ENCODE peak calls at places on chromosomes 5 and 9, in seven cellular contexts. W, S, L, C, Q, J and Z are unnamed samples.

GRCh38 chr9:96565684-96566360 is 53.8 kb downstream of the CDC14B start:
- DNase-seq in W (no peak), S (no peak), L (no peak), C (peak), Q (peak), J (peak), Z (peak)

GRCh38 chr9:36995927-36996471 is 38.1 kb downstream of the PAX5 start:
- DNase-seq in W (peak), S (peak), L (peak), C (peak), Q (peak), J (peak), Z (peak)

GRCh38 chr9:110440796-110441195 is 103.1 kb upstream of the TXNDC8 start:
- DNase-seq in W (no peak), S (no peak), L (no peak), C (no peak), Q (no peak), J (no peak), Z (peak)

GRCh38 chr9:116580853-116581252 is 106.3 kb upstream of the TRIM32 start:
- DNase-seq in W (no peak), S (no peak), L (no peak), C (no peak), Q (no peak), J (no peak), Z (no peak)

GRCh38 chr9:100443781-100444768 is 17.1 kb downstream of the MSANTD3 start:
- DNase-seq in W (no peak), S (no peak), L (no peak), C (peak), Q (peak), J (no peak), Z (peak)

GRCh38 chr5:181245427-181246275 is 1.9 kb upstream of the RACK1 start:
- DNase-seq in W (no peak), S (peak), L (no peak), C (no peak), Q (no peak), J (no peak), Z (no peak)

GRCh38 chr9:124594673-124595072 is 87.5 kb upstream of the NR5A1 start:
- DNase-seq in W (no peak), S (no peak), L (no peak), C (peak), Q (peak), J (no peak), Z (no peak)

GRCh38 chr5:111454198-111454606 is 58.1 kb downstream of the STARD4 start:
- DNase-seq in W (peak), S (no peak), L (no peak), C (peak), Q (peak), J (peak), Z (peak)

GRCh38 chr5:140243855-140244254 is 59.0 kb downstream of the PFDN1 start:
- DNase-seq in W (no peak), S (no peak), L (no peak), C (no peak), Q (no peak), J (no peak), Z (no peak)

GRCh38 chr9:68446836-68447235 is 90.4 kb downstream of the PGM5 start:
- DNase-seq in W (no peak), S (no peak), L (no peak), C (peak), Q (peak), J (no peak), Z (no peak)

GRCh38 chr9:87711857-87712800 is 13.8 kb upstream of the CTSL start:
- DNase-seq in W (no peak), S (no peak), L (no peak), C (peak), Q (peak), J (peak), Z (peak)

GRCh38 chr9:132942541-132943182 is 1.8 kb downstream of the TSC1 start:
- DNase-seq in W (no peak), S (no peak), L (no peak), C (peak), Q (peak), J (peak), Z (peak)

GRCh38 chr5:10578869-10579268 is 15.0 kb downstream of the ANKRD33B start:
- DNase-seq in W (no peak), S (no peak), L (no peak), C (no peak), Q (no peak), J (no peak), Z (no peak)

GRCh38 chr5:10576790-10577189 is 12.9 kb downstream of the ANKRD33B start:
- DNase-seq in W (no peak), S (no peak), L (no peak), C (no peak), Q (no peak), J (no peak), Z (no peak)

GRCh38 chr5:10576121-10576789 is 12.4 kb downstream of the ANKRD33B start:
- DNase-seq in W (no peak), S (no peak), L (no peak), C (no peak), Q (no peak), J (no peak), Z (no peak)

GRCh38 chr5:10578292-10578663 is 14.4 kb downstream of the ANKRD33B start:
- DNase-seq in W (no peak), S (no peak), L (no peak), C (no peak), Q (no peak), J (no peak), Z (no peak)

DNA sequence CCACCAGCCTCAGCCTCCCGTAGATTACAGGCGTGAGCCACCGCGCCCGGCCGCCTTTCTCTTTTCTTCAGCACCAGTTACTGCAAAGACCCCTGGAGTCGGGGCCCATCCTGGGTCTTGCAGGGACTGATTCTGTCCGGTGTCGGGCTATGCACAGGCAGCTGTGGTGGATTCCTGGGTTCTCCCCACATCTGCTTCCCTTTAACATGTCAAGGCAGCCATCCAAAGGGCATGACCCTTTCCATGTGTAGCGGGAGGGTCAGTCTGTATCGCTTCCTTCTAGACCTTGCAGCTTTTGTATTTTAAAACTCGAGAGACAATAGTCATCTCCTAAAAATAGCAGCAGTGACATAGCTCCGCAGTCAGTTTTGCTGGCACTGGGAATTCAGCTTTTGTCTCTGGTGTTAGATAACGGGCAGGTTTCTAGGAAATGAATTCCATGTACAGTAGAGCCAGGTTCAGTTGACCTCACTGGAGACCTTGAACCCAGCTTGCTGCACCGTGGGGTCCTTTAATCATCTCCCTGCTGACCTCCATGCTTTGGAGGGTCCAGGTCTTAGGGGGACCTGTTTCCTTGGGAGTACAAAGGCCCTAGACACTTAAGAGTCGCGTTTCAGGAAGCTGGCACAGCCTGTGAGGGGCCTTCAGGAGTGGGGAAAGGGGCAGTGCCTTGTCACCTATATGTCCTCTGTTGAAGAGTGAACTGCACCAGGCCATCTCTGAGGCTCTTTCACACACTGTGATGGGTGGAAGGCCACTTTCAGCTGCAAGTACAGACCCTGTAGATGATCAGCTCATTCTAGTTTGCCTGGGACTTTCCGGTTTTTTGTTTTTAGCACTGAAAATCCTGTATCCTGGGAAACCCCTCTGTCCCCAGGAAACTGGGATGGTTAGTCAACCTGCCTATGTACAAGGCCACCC is 13.8 kb downstream of the ANKRD33B start:
- DNase-seq in W (no peak), S (no peak), L (no peak), C (no peak), Q (no peak), J (no peak), Z (peak)
- H3K9ac ChIP-seq in W (no peak), S (no peak), L (no peak), C (no peak), Q (no peak), J (no peak), Z (no peak)

GRCh38 chr5:134995850-134996402 is 28.2 kb downstream of the CATSPER3 start:
- DNase-seq in W (no peak), S (no peak), L (no peak), C (no peak), Q (no peak), J (no peak), Z (no peak)
- H3K9ac ChIP-seq in W (no peak), S (no peak), L (no peak), C (no peak), Q (no peak), J (no peak), Z (no peak)

GRCh38 chr9:80995759-80996158 is 693.6 kb downstream of the TLE1 start:
- DNase-seq in W (peak), S (no peak), L (no peak), C (peak), Q (peak), J (peak), Z (peak)

GRCh38 chr9:80994892-80995291 is 694.5 kb downstream of the TLE1 start:
- DNase-seq in W (peak), S (no peak), L (no peak), C (peak), Q (peak), J (peak), Z (peak)
- H3K9ac ChIP-seq in W (peak), S (no peak), L (no peak), C (no peak), Q (no peak), J (no peak), Z (no peak)

DNA sequence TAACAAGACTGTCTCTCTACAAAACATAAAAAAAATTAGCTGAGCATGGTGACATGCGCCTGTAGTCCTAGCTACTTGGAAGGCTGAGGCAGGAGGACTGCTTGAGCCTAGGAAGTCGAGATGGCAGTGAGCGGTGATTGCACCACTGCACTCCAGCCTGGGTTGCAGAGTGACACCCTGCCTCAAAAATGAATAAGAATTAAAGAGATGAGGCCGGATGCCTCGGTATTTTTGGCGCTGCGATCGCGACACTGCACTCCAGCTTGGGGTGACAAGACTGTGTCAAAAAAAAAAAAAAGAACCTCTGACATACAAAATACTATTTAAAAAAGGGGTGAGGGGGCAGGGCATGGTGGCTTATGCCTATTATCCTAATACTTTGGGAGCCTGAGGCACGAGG is 7.3 kb downstream of the GPBP1 start:
- DNase-seq in W (no peak), S (no peak), L (no peak), C (no peak), Q (no peak), J (no peak), Z (no peak)
- H3K9ac ChIP-seq in W (no peak), S (no peak), L (no peak), C (no peak), Q (no peak), J (no peak), Z (no peak)

GRCh38 chr9:4167728-4168127 is 132.1 kb downstream of the GLIS3 start:
- DNase-seq in W (no peak), S (no peak), L (no peak), C (no peak), Q (no peak), J (no peak), Z (no peak)
- H3K9ac ChIP-seq in W (no peak), S (no peak), L (no peak), C (no peak), Q (no peak), J (no peak), Z (no peak)

GRCh38 chr5:160290751-160291150 is 21.6 kb downstream of the CCNJL start:
- DNase-seq in W (no peak), S (no peak), L (no peak), C (no peak), Q (no peak), J (no peak), Z (no peak)

GRCh38 chr5:160291467-160291866 is 20.9 kb downstream of the CCNJL start:
- DNase-seq in W (no peak), S (no peak), L (no peak), C (no peak), Q (no peak), J (peak), Z (no peak)

GRCh38 chr5:160289356-160289651 is 23.1 kb downstream of the CCNJL start:
- DNase-seq in W (no peak), S (no peak), L (no peak), C (no peak), Q (no peak), J (no peak), Z (no peak)

GRCh38 chr5:160287378-160288051 is 24.8 kb downstream of the CCNJL start:
- DNase-seq in W (no peak), S (peak), L (peak), C (no peak), Q (no peak), J (peak), Z (no peak)

GRCh38 chr5:160289721-160290120 is 22.6 kb downstream of the CCNJL start:
- DNase-seq in W (no peak), S (peak), L (no peak), C (no peak), Q (no peak), J (peak), Z (no peak)
- H3K9ac ChIP-seq in W (no peak), S (no peak), L (no peak), C (no peak), Q (no peak), J (peak), Z (no peak)

DNA sequence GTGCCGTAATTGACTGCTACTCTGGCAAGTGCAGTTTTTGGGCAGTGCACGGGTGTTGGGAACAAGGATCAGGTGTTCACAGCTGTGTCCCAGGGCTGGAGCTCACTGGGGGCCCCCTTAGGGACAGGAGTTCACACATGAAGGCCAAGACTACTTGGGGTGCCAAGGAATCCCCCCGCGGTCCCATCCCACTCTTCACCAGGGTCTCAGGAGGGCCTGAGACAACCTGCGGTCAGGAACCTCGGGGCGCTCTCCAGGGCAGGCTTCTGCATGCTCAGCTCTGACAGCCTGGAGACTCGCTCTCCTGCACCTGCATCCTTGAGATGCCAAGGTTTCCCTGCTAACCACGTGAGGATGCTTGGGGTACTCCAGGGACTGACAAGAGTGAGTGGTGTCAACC is 2.3 kb upstream of the MAN1B1 start:
- DNase-seq in W (no peak), S (no peak), L (no peak), C (no peak), Q (no peak), J (peak), Z (no peak)
- H3K9ac ChIP-seq in W (no peak), S (no peak), L (peak), C (no peak), Q (no peak), J (no peak), Z (no peak)

GRCh38 chr9:126833020-126833419 is 27.4 kb upstream of the ZBTB34 start:
- DNase-seq in W (no peak), S (no peak), L (no peak), C (no peak), Q (no peak), J (no peak), Z (no peak)

GRCh38 chr9:126834672-126835071 is 25.8 kb upstream of the ZBTB34 start:
- DNase-seq in W (no peak), S (no peak), L (no peak), C (no peak), Q (no peak), J (no peak), Z (no peak)

GRCh38 chr9:126836216-126836615 is 24.2 kb upstream of the ZBTB34 start:
- DNase-seq in W (no peak), S (no peak), L (no peak), C (no peak), Q (no peak), J (no peak), Z (no peak)

GRCh38 chr9:126832440-126832839 is 27.6 kb downstream of the ZBTB43 start:
- DNase-seq in W (no peak), S (no peak), L (no peak), C (no peak), Q (no peak), J (no peak), Z (no peak)

GRCh38 chr9:126833710-126834345 is 26.6 kb upstream of the ZBTB34 start:
- DNase-seq in W (no peak), S (no peak), L (no peak), C (no peak), Q (no peak), J (no peak), Z (no peak)
- H3K9ac ChIP-seq in W (no peak), S (no peak), L (no peak), C (no peak), Q (no peak), J (no peak), Z (no peak)

GRCh38 chr5:160379485-160379884 is 9.1 kb upstream of the C1QTNF2 start:
- DNase-seq in W (no peak), S (no peak), L (no peak), C (no peak), Q (no peak), J (no peak), Z (no peak)

GRCh38 chr5:160375166-160375565 is 4.7 kb upstream of the C1QTNF2 start:
- DNase-seq in W (no peak), S (no peak), L (no peak), C (no peak), Q (peak), J (no peak), Z (no peak)

GRCh38 chr5:160380041-160380440 is 9.6 kb upstream of the C1QTNF2 start:
- DNase-seq in W (no peak), S (no peak), L (no peak), C (no peak), Q (no peak), J (no peak), Z (no peak)

GRCh38 chr5:160382361-160382760 is 11.9 kb upstream of the C1QTNF2 start:
- DNase-seq in W (no peak), S (no peak), L (no peak), C (no peak), Q (no peak), J (no peak), Z (no peak)

DNA sequence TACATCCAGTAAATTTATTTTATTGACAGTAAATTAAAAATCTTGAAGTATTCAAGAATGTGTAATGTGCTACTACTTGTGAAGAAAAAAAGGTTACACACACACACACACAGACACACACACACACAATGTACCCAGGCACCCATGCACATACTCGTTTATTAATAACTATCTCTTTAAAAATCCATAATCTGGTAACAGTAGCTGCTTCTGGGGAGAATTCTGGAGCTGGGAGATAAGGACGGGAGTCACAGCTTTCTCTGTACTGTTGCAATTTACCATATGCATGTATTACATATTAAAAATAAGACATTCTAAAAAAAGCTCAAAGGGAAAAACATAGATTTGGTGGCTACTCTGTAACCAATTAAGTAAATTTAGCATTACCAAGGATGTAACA is 7.9 kb upstream of the C1QTNF2 start:
- DNase-seq in W (no peak), S (no peak), L (no peak), C (no peak), Q (no peak), J (no peak), Z (no peak)
- H3K9ac ChIP-seq in W (no peak), S (no peak), L (no peak), C (no peak), Q (no peak), J (no peak), Z (no peak)

GRCh38 chr5:132821791-132822190 is 8.7 kb downstream of the SHROOM1 start:
- DNase-seq in W (no peak), S (no peak), L (no peak), C (peak), Q (peak), J (no peak), Z (peak)

GRCh38 chr5:132821350-132821749 is 8.2 kb downstream of the SOWAHA start:
- DNase-seq in W (no peak), S (no peak), L (no peak), C (no peak), Q (no peak), J (no peak), Z (no peak)

GRCh38 chr5:132824426-132824825 is 6.0 kb downstream of the SHROOM1 start:
- DNase-seq in W (no peak), S (no peak), L (no peak), C (no peak), Q (no peak), J (no peak), Z (no peak)

GRCh38 chr5:132823481-132824050 is 6.9 kb downstream of the SHROOM1 start:
- DNase-seq in W (no peak), S (no peak), L (no peak), C (no peak), Q (no peak), J (no peak), Z (no peak)

GRCh38 chr5:132822650-132823480 is 7.6 kb downstream of the SHROOM1 start:
- DNase-seq in W (no peak), S (peak), L (no peak), C (peak), Q (no peak), J (no peak), Z (no peak)
- H3K9ac ChIP-seq in W (no peak), S (no peak), L (peak), C (no peak), Q (no peak), J (no peak), Z (no peak)